ENCODE peak calls at places on chromosomes 13 and 19, in nine cellular contexts. O is GM12865; Z is AG04450; E is tibial artery; L is lower leg skin; N is A549; V is glutamatergic neuron; Y is K562; B is CD4-positive, alpha-beta T cell. C is an unnamed sample.

GRCh38 chr13:36344173-36344572 is 2.0 kb downstream of the SPART start:
- DNase-seq in Z (no peak), O (no peak), E (no peak), V (no peak), B (no peak), N (peak; percentile 26), L (no peak), Y (peak; percentile 19), C (no peak)

GRCh38 chr13:30819136-30819875 is 84.0 kb downstream of the ALOX5AP start:
- DNase-seq in E (no peak), N (no peak), L (no peak), B (no peak), Y (no peak), Z (no peak), V (no peak), O (no peak), C (no peak)

GRCh38 chr19:31350033-31350692 is 927 bp upstream of the TSHZ3 start:
- DNase-seq in Y (no peak), E (peak; percentile 78), L (no peak), V (no peak), Z (no peak), B (no peak), O (no peak), N (no peak), C (peak; percentile 28)

GRCh38 chr19:5054551-5055456 is 85.9 kb downstream of the KDM4B start:
- DNase-seq in N (no peak), E (no peak), O (no peak), L (no peak), Y (no peak), B (no peak), V (no peak), Z (no peak), C (no peak)

GRCh38 chr19:1294688-1295087 is 9.0 kb downstream of the EFNA2 start:
- DNase-seq in L (no peak), V (no peak), Z (no peak), E (no peak), O (no peak), B (no peak), Y (no peak), N (no peak), C (no peak)

GRCh38 chr13:43579321-43579720 is 207.5 kb downstream of the ENOX1 start:
- DNase-seq in O (no peak), N (no peak), E (no peak), L (no peak), V (no peak), B (no peak), Y (no peak), Z (no peak), C (no peak)

GRCh38 chr13:40777166-40777956 is 6.4 kb upstream of the MRPS31 start:
- DNase-seq in B (peak; percentile 21), V (no peak), O (peak; percentile 80), E (no peak), N (peak; percentile 64), Z (no peak), Y (peak; percentile 59), L (no peak), C (peak; percentile 61)

GRCh38 chr19:22532388-22533310 is 101.5 kb upstream of the ZNF492 start:
- DNase-seq in E (peak; percentile 83), Z (no peak), N (no peak), V (no peak), L (no peak), O (no peak), Y (no peak), B (no peak), C (no peak)

GRCh38 chr19:7257148-7258041 is 36.8 kb downstream of the INSR start:
- DNase-seq in V (no peak), E (no peak), L (peak; percentile 90), B (no peak), N (peak; percentile 5), O (no peak), Y (peak; percentile 28), Z (no peak), C (no peak)

GRCh38 chr19:55907746-55908145 is 24.4 kb downstream of the NLRP13 start:
- DNase-seq in E (no peak), L (no peak), B (no peak), Y (no peak), Z (no peak), O (no peak), N (no peak), V (no peak), C (no peak)

GRCh38 chr19:58170860-58171259 is 12.0 kb upstream of the ZNF274 start:
- DNase-seq in Y (no peak), V (no peak), O (no peak), L (no peak), B (no peak), E (no peak), N (peak; percentile 71), Z (no peak), C (no peak)

GRCh38 chr13:48223016-48223385 is 10.0 kb upstream of the ITM2B start:
- DNase-seq in E (no peak), N (no peak), V (no peak), L (no peak), O (no peak), Z (no peak), B (no peak), Y (no peak), C (no peak)

GRCh38 chr19:18429717-18430416 is 8.1 kb downstream of the ISYNA1 start:
- DNase-seq in E (no peak), Y (no peak), V (no peak), N (no peak), O (no peak), B (no peak), Z (no peak), L (no peak), C (no peak)

GRCh38 chr13:93304134-93304533 is 77.5 kb downstream of the GPC6 start:
- DNase-seq in L (no peak), N (no peak), O (no peak), V (no peak), Y (no peak), E (no peak), B (no peak), Z (no peak), C (no peak)

GRCh38 chr13:46165485-46166220 is 16.3 kb downstream of the LCP1 start:
- DNase-seq in N (no peak), O (peak; percentile 89), B (no peak), E (no peak), V (no peak), L (no peak), Z (no peak), Y (no peak), C (peak; percentile 73)

GRCh38 chr19:52188822-52189744 is 769 bp upstream of the PPP2R1A start:
- DNase-seq in L (peak; percentile 100), O (no peak), N (peak; percentile 11), B (no peak), E (no peak), Z (peak; percentile 30), Y (no peak), V (peak; percentile 96), C (no peak)
- TF ChIP-seq CTCF in L (no peak), O (no peak), N (no peak), B (no peak), E (peak; percentile 36), Z (no peak), Y (no peak), V (no peak), C (no peak)

GRCh38 chr13:22275393-22275792 is 604.5 kb downstream of the FGF9 start:
- DNase-seq in Y (no peak), E (no peak), N (no peak), V (no peak), L (no peak), B (no peak), Z (no peak), O (no peak), C (no peak)

GRCh38 chr13:22278336-22278929 is 607.6 kb downstream of the FGF9 start:
- DNase-seq in N (peak; percentile 11), L (no peak), V (peak; percentile 68), Z (peak; percentile 18), E (no peak), O (peak; percentile 81), Y (peak; percentile 5), B (peak; percentile 60), C (peak; percentile 40)
- TF ChIP-seq CTCF in N (no peak), L (no peak), V (peak; percentile 73), Z (peak; percentile 65), E (peak; percentile 32), O (peak; percentile 48), Y (no peak), B (peak; percentile 71), C (peak; percentile 29)

DNA sequence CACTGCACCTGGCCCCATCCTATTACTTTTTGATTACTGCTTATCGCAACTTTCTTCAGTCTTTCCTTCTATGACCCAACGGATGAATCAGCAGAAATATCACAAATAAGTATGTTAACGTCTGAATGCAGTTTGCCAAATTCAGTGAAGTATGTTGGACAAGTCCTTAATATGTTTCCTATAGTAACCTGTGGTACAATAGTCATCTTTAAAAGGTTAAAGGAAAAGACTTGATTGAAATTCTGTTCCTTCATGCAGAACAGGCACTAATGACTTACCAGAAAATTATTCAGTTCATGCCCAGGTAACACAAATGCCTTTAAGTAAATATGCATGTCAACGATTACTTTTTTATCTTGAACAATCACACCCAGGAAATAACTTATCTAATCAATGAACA is 242.6 kb downstream of the KCTD12 start:
- DNase-seq in Z (no peak), Y (no peak), E (no peak), B (no peak), L (no peak), V (no peak), N (no peak), O (no peak), C (no peak)
- TF ChIP-seq CTCF in Z (no peak), Y (no peak), E (no peak), B (no peak), L (no peak), V (no peak), N (no peak), O (no peak), C (no peak)

GRCh38 chr19:48445606-48446481 is at the start of gene GRWD1:
- DNase-seq in E (peak; percentile 95), Z (peak; percentile 81), L (peak; percentile 98), N (peak; percentile 99), Y (peak; percentile 94), O (peak; percentile 98), V (peak; percentile 86), B (peak; percentile 94), C (peak; percentile 97)
- TF ChIP-seq CTCF in E (no peak), Z (peak; percentile 6), L (no peak), N (peak; percentile 24), Y (no peak), O (no peak), V (no peak), B (no peak), C (no peak)

C was measured in GM20000.